ENCODE peak calls at places on chromosome 10, in eight cellular contexts. U is colonic mucosa, E is M059J, J is cardiac fibroblast, R is hypothalamus, Q is ELF-1, T is neuronal stem cell, M is fibroblast of the conjunctiva. P is an unnamed sample.
A peak's percentile ranks its signal among the peaks of the same experiment; 100 is the strongest.

GRCh38 chr10:69179089-69179742 is 818 bp upstream of the SUPV3L1 start:
- DNase-seq in U (peak; percentile 20), E (no peak), J (no peak), R (no peak), Q (no peak), T (no peak), M (peak; percentile 33), P (no peak)

GRCh38 chr10:31134303-31134928 is 102.8 kb upstream of the ZNF438 start:
- DNase-seq in U (no peak), E (peak; percentile 88), J (peak; percentile 55), R (peak; percentile 75), Q (peak; percentile 63), T (no peak), M (no peak), P (peak; percentile 94)

GRCh38 chr10:79127151-79127961 is 58.6 kb downstream of the ZMIZ1 start:
- DNase-seq in U (peak; percentile 67), E (peak; percentile 87), J (peak; percentile 93), R (no peak), Q (peak; percentile 86), T (no peak), M (peak; percentile 36), P (no peak)

GRCh38 chr10:14383266-14383665 is 52.5 kb upstream of the FRMD4A start:
- DNase-seq in U (no peak), E (peak; percentile 75), J (no peak), R (no peak), Q (no peak), T (no peak), M (no peak), P (no peak)

GRCh38 chr10:3027866-3028265 is 39.5 kb upstream of the PFKP start:
- DNase-seq in U (no peak), E (no peak), J (no peak), R (no peak), Q (no peak), T (no peak), M (no peak), P (no peak)

GRCh38 chr10:89836840-89837172 is 135.4 kb downstream of the KIF20B start:
- DNase-seq in U (no peak), E (no peak), J (no peak), R (no peak), Q (no peak), T (no peak), M (no peak), P (no peak)

GRCh38 chr10:46541017-46541661 is 15.3 kb downstream of the GPRIN2 start:
- DNase-seq in U (peak; percentile 71), E (no peak), J (no peak), R (no peak), Q (peak; percentile 74), T (peak; percentile 81), M (no peak), P (peak; percentile 73)

GRCh38 chr10:96831200-96831866 is 765 bp upstream of the LCOR start:
- DNase-seq in U (no peak), E (no peak), J (no peak), R (no peak), Q (no peak), T (no peak), M (no peak), P (peak; percentile 47)

GRCh38 chr10:16310440-16310839 is 126.4 kb upstream of the PTER start:
- DNase-seq in U (no peak), E (no peak), J (no peak), R (no peak), Q (no peak), T (no peak), M (no peak), P (no peak)

GRCh38 chr10:116444527-116445142 is 17.0 kb downstream of the PNLIPRP3 start:
- DNase-seq in U (peak; percentile 23), E (peak; percentile 8), J (peak; percentile 52), R (no peak), Q (peak; percentile 35), T (peak; percentile 23), M (peak; percentile 18), P (peak; percentile 48)

GRCh38 chr10:126080879-126081331 is 184.5 kb downstream of the FANK1 start:
- DNase-seq in U (no peak), E (peak; percentile 60), J (peak; percentile 68), R (no peak), Q (no peak), T (no peak), M (no peak), P (no peak)

GRCh38 chr10:77637474-77637985 is at the start of gene KCNMA1:
- DNase-seq in U (no peak), E (peak; percentile 49), J (no peak), R (no peak), Q (peak; percentile 32), T (no peak), M (no peak), P (no peak)

GRCh38 chr10:126468876-126469643 is 80.8 kb upstream of the ADAM12 start:
- DNase-seq in U (no peak), E (peak; percentile 57), J (peak; percentile 40), R (no peak), Q (no peak), T (no peak), M (no peak), P (no peak)

GRCh38 chr10:98403812-98404504 is 11.0 kb downstream of the PYROXD2 start:
- DNase-seq in U (no peak), E (peak; percentile 45), J (no peak), R (no peak), Q (no peak), T (no peak), M (no peak), P (no peak)

GRCh38 chr10:11178606-11179221 is 161.0 kb downstream of the CELF2 start:
- DNase-seq in U (peak; percentile 47), E (peak; percentile 6), J (peak; percentile 64), R (no peak), Q (peak; percentile 54), T (no peak), M (no peak), P (no peak)

GRCh38 chr10:118939216-118940007 is 90.1 kb upstream of the NANOS1 start:
- DNase-seq in U (no peak), E (peak; percentile 42), J (peak; percentile 54), R (no peak), Q (no peak), T (no peak), M (peak; percentile 36), P (no peak)

GRCh38 chr10:27752673-27753237 is 7.1 kb upstream of the MKX start:
- DNase-seq in U (no peak), E (no peak), J (no peak), R (no peak), Q (no peak), T (no peak), M (no peak), P (no peak)

GRCh38 chr10:63798599-63799498 is 277.6 kb downstream of the REEP3 start:
- DNase-seq in U (peak; percentile 42), E (peak; percentile 84), J (peak; percentile 91), R (no peak), Q (peak; percentile 4), T (no peak), M (peak; percentile 62), P (no peak)

GRCh38 chr10:17061418-17061817 is 68.2 kb downstream of the CUBN start:
- DNase-seq in U (no peak), E (peak; percentile 36), J (no peak), R (no peak), Q (no peak), T (no peak), M (no peak), P (no peak)

GRCh38 chr10:127055263-127055662 is 141.1 kb downstream of the INSYN2A start:
- DNase-seq in U (no peak), E (no peak), J (no peak), R (no peak), Q (no peak), T (no peak), M (no peak), P (no peak)

GRCh38 chr10:57142925-57143576 is 782.0 kb upstream of the ZWINT start:
- DNase-seq in U (no peak), E (no peak), J (no peak), R (no peak), Q (peak; percentile 67), T (peak; percentile 5), M (no peak), P (no peak)

GRCh38 chr10:114436941-114437340 is 32.6 kb upstream of the AFAP1L2 start:
- DNase-seq in U (no peak), E (no peak), J (no peak), R (no peak), Q (no peak), T (no peak), M (no peak), P (no peak)

GRCh38 chr10:58952747-58953466 is 223.5 kb upstream of the PHYHIPL start:
- DNase-seq in U (peak; percentile 63), E (peak; percentile 51), J (peak; percentile 67), R (no peak), Q (no peak), T (peak; percentile 42), M (peak; percentile 43), P (peak; percentile 69)

GRCh38 chr10:29151011-29151410 is 137.9 kb upstream of the LYZL1 start:
- DNase-seq in U (no peak), E (no peak), J (no peak), R (no peak), Q (peak; percentile 68), T (peak; percentile 52), M (no peak), P (no peak)

GRCh38 chr10:102906507-102906906 is 11.6 kb upstream of the CNNM2 start:
- DNase-seq in U (no peak), E (no peak), J (no peak), R (no peak), Q (no peak), T (no peak), M (no peak), P (no peak)

GRCh38 chr10:93859049-93859655 is 34.6 kb upstream of the SLC35G1 start:
- DNase-seq in U (no peak), E (no peak), J (peak; percentile 18), R (no peak), Q (no peak), T (no peak), M (no peak), P (peak; percentile 21)

GRCh38 chr10:116815641-116816415 is 33.5 kb upstream of the ENO4 start:
- DNase-seq in U (no peak), E (peak; percentile 68), J (no peak), R (no peak), Q (no peak), T (no peak), M (no peak), P (no peak)

GRCh38 chr10:78330884-78331283 is 297.2 kb downstream of the RPS24 start:
- DNase-seq in U (no peak), E (no peak), J (no peak), R (no peak), Q (no peak), T (no peak), M (no peak), P (no peak)

GRCh38 chr10:71659739-71660136 is 59.8 kb downstream of the C10orf105 start:
- DNase-seq in U (no peak), E (no peak), J (no peak), R (no peak), Q (no peak), T (no peak), M (no peak), P (no peak)

GRCh38 chr10:63780075-63780474 is 258.9 kb downstream of the REEP3 start:
- DNase-seq in U (no peak), E (no peak), J (no peak), R (no peak), Q (no peak), T (no peak), M (no peak), P (no peak)

GRCh38 chr10:30210296-30210695 is 138.8 kb downstream of the MTPAP start:
- DNase-seq in U (no peak), E (no peak), J (no peak), R (no peak), Q (no peak), T (no peak), M (no peak), P (no peak)

GRCh38 chr10:132551093-132551807 is 13.7 kb downstream of the INPP5A start:
- DNase-seq in U (no peak), E (no peak), J (no peak), R (no peak), Q (no peak), T (no peak), M (no peak), P (no peak)

GRCh38 chr10:104811166-104811565 is 170.1 kb downstream of the SORCS3 start:
- DNase-seq in U (no peak), E (no peak), J (no peak), R (no peak), Q (peak; percentile 12), T (no peak), M (no peak), P (no peak)

GRCh38 chr10:68813554-68813953 is 13.8 kb upstream of the STOX1 start:
- DNase-seq in U (no peak), E (no peak), J (no peak), R (no peak), Q (no peak), T (no peak), M (no peak), P (no peak)

P was measured in retina.